ENCODE peak calls at places on chromosomes 11 and 22, in nine cellular contexts. One of them, this sample, is unnamed.

GRCh38 chr22:24420072-24420976 is 7.1 kb upstream of the ADORA2A start:
- DNase-seq in NT2/D1: no peak
- DNase-seq in left ventricle myocardium inferior: no peak
- DNase-seq in HAP-1: no peak
- DNase-seq in SK-N-SH: peak
- DNase-seq in cardiac fibroblast: no peak
- DNase-seq in ovary: peak
- DNase-seq in A673: no peak
- DNase-seq in cardiac muscle cell: no peak
- DNase-seq in this sample: no peak

GRCh38 chr22:49951986-49952896 is 8.3 kb upstream of the PIM3 start:
- DNase-seq in NT2/D1: no peak
- DNase-seq in left ventricle myocardium inferior: no peak
- DNase-seq in HAP-1: no peak
- DNase-seq in SK-N-SH: no peak
- DNase-seq in cardiac fibroblast: peak
- DNase-seq in ovary: no peak
- DNase-seq in A673: no peak
- DNase-seq in cardiac muscle cell: peak
- DNase-seq in this sample: no peak

GRCh38 chr11:58965246-58965985 is 26.1 kb downstream of the GLYATL1 start:
- DNase-seq in NT2/D1: no peak
- DNase-seq in left ventricle myocardium inferior: no peak
- DNase-seq in HAP-1: no peak
- DNase-seq in SK-N-SH: no peak
- DNase-seq in cardiac fibroblast: no peak
- DNase-seq in ovary: no peak
- DNase-seq in A673: no peak
- DNase-seq in cardiac muscle cell: no peak
- DNase-seq in this sample: no peak

GRCh38 chr11:34583818-34584217 is 37.1 kb upstream of the EHF start:
- DNase-seq in NT2/D1: no peak
- DNase-seq in left ventricle myocardium inferior: no peak
- DNase-seq in HAP-1: no peak
- DNase-seq in SK-N-SH: no peak
- DNase-seq in cardiac fibroblast: no peak
- DNase-seq in ovary: no peak
- DNase-seq in A673: no peak
- DNase-seq in cardiac muscle cell: no peak
- DNase-seq in this sample: no peak

GRCh38 chr11:2390091-2390870 is 10.3 kb upstream of the TSSC4 start:
- DNase-seq in NT2/D1: no peak
- DNase-seq in left ventricle myocardium inferior: no peak
- DNase-seq in HAP-1: no peak
- DNase-seq in SK-N-SH: no peak
- DNase-seq in cardiac fibroblast: no peak
- DNase-seq in ovary: no peak
- DNase-seq in A673: no peak
- DNase-seq in cardiac muscle cell: no peak
- DNase-seq in this sample: no peak

GRCh38 chr22:20581503-20582170 is 74.2 kb downstream of the MED15 start:
- DNase-seq in NT2/D1: no peak
- DNase-seq in left ventricle myocardium inferior: peak
- DNase-seq in HAP-1: no peak
- DNase-seq in SK-N-SH: no peak
- DNase-seq in cardiac fibroblast: no peak
- DNase-seq in ovary: no peak
- DNase-seq in A673: peak
- DNase-seq in cardiac muscle cell: no peak
- DNase-seq in this sample: no peak

GRCh38 chr11:88604255-88604654 is 266.7 kb upstream of the CTSC start:
- DNase-seq in NT2/D1: no peak
- DNase-seq in left ventricle myocardium inferior: no peak
- DNase-seq in HAP-1: no peak
- DNase-seq in SK-N-SH: no peak
- DNase-seq in cardiac fibroblast: peak
- DNase-seq in ovary: no peak
- DNase-seq in A673: no peak
- DNase-seq in cardiac muscle cell: peak
- DNase-seq in this sample: no peak

GRCh38 chr11:113528982-113529381 is 53.8 kb upstream of the DRD2 start:
- DNase-seq in NT2/D1: no peak
- DNase-seq in left ventricle myocardium inferior: no peak
- DNase-seq in HAP-1: no peak
- DNase-seq in SK-N-SH: no peak
- DNase-seq in cardiac fibroblast: peak
- DNase-seq in ovary: no peak
- DNase-seq in A673: no peak
- DNase-seq in cardiac muscle cell: peak
- DNase-seq in this sample: no peak

GRCh38 chr11:78689558-78690153 is 115.0 kb upstream of the NARS2 start:
- DNase-seq in NT2/D1: no peak
- DNase-seq in left ventricle myocardium inferior: no peak
- DNase-seq in HAP-1: no peak
- DNase-seq in SK-N-SH: no peak
- DNase-seq in cardiac fibroblast: no peak
- DNase-seq in ovary: no peak
- DNase-seq in A673: no peak
- DNase-seq in cardiac muscle cell: no peak
- DNase-seq in this sample: no peak

GRCh38 chr22:46538816-46539163 is 1.4 kb upstream of the CELSR1 start:
- DNase-seq in NT2/D1: no peak
- DNase-seq in left ventricle myocardium inferior: peak
- DNase-seq in HAP-1: no peak
- DNase-seq in SK-N-SH: no peak
- DNase-seq in cardiac fibroblast: peak
- DNase-seq in ovary: no peak
- DNase-seq in A673: peak
- DNase-seq in cardiac muscle cell: peak
- DNase-seq in this sample: no peak

GRCh38 chr11:68508425-68508824 is 47.9 kb downstream of the PPP6R3 start:
- DNase-seq in NT2/D1: no peak
- DNase-seq in left ventricle myocardium inferior: no peak
- DNase-seq in HAP-1: no peak
- DNase-seq in SK-N-SH: no peak
- DNase-seq in cardiac fibroblast: no peak
- DNase-seq in ovary: no peak
- DNase-seq in A673: no peak
- DNase-seq in cardiac muscle cell: no peak
- DNase-seq in this sample: no peak

GRCh38 chr11:87437133-87437843 is 399.6 kb downstream of the TMEM135 start:
- DNase-seq in NT2/D1: no peak
- DNase-seq in left ventricle myocardium inferior: no peak
- DNase-seq in HAP-1: no peak
- DNase-seq in SK-N-SH: no peak
- DNase-seq in cardiac fibroblast: no peak
- DNase-seq in ovary: no peak
- DNase-seq in A673: no peak
- DNase-seq in cardiac muscle cell: no peak
- DNase-seq in this sample: no peak

GRCh38 chr11:11882539-11882938 is 40.8 kb downstream of the USP47 start:
- DNase-seq in NT2/D1: no peak
- DNase-seq in left ventricle myocardium inferior: no peak
- DNase-seq in HAP-1: no peak
- DNase-seq in SK-N-SH: no peak
- DNase-seq in cardiac fibroblast: no peak
- DNase-seq in ovary: no peak
- DNase-seq in A673: no peak
- DNase-seq in cardiac muscle cell: no peak
- DNase-seq in this sample: no peak

GRCh38 chr11:71499125-71499524 is 27.9 kb upstream of the KRTAP5-7 start:
- DNase-seq in NT2/D1: no peak
- DNase-seq in left ventricle myocardium inferior: no peak
- DNase-seq in HAP-1: no peak
- DNase-seq in SK-N-SH: peak
- DNase-seq in cardiac fibroblast: no peak
- DNase-seq in ovary: no peak
- DNase-seq in A673: peak
- DNase-seq in cardiac muscle cell: no peak
- DNase-seq in this sample: no peak

GRCh38 chr22:47798229-47798628 is 1035.8 kb downstream of the TBC1D22A start:
- DNase-seq in NT2/D1: no peak
- DNase-seq in left ventricle myocardium inferior: no peak
- DNase-seq in HAP-1: no peak
- DNase-seq in SK-N-SH: no peak
- DNase-seq in cardiac fibroblast: no peak
- DNase-seq in ovary: no peak
- DNase-seq in A673: no peak
- DNase-seq in cardiac muscle cell: no peak
- DNase-seq in this sample: no peak

GRCh38 chr22:25048659-25049657 is 96.4 kb downstream of the KIAA1671 start:
- DNase-seq in NT2/D1: peak
- DNase-seq in left ventricle myocardium inferior: peak
- DNase-seq in HAP-1: peak
- DNase-seq in SK-N-SH: peak
- DNase-seq in cardiac fibroblast: peak
- DNase-seq in ovary: peak
- DNase-seq in A673: peak
- DNase-seq in cardiac muscle cell: peak
- DNase-seq in this sample: peak

GRCh38 chr11:74949748-74950127 is 672 bp downstream of the SPCS2 start:
- DNase-seq in NT2/D1: no peak
- DNase-seq in left ventricle myocardium inferior: no peak
- DNase-seq in HAP-1: peak
- DNase-seq in SK-N-SH: peak
- DNase-seq in cardiac fibroblast: peak
- DNase-seq in ovary: no peak
- DNase-seq in A673: no peak
- DNase-seq in cardiac muscle cell: no peak
- DNase-seq in this sample: peak

GRCh38 chr11:117859061-117859460 is 17.4 kb downstream of the FXYD6 start:
- DNase-seq in NT2/D1: no peak
- DNase-seq in left ventricle myocardium inferior: no peak
- DNase-seq in HAP-1: peak
- DNase-seq in SK-N-SH: no peak
- DNase-seq in cardiac fibroblast: no peak
- DNase-seq in ovary: peak
- DNase-seq in A673: no peak
- DNase-seq in cardiac muscle cell: no peak
- DNase-seq in this sample: no peak

GRCh38 chr11:69105431-69106123 is 50.2 kb upstream of the SMIM38 start:
- DNase-seq in NT2/D1: no peak
- DNase-seq in left ventricle myocardium inferior: no peak
- DNase-seq in HAP-1: no peak
- DNase-seq in SK-N-SH: peak
- DNase-seq in cardiac fibroblast: no peak
- DNase-seq in ovary: no peak
- DNase-seq in A673: no peak
- DNase-seq in cardiac muscle cell: no peak
- DNase-seq in this sample: no peak

DNA sequence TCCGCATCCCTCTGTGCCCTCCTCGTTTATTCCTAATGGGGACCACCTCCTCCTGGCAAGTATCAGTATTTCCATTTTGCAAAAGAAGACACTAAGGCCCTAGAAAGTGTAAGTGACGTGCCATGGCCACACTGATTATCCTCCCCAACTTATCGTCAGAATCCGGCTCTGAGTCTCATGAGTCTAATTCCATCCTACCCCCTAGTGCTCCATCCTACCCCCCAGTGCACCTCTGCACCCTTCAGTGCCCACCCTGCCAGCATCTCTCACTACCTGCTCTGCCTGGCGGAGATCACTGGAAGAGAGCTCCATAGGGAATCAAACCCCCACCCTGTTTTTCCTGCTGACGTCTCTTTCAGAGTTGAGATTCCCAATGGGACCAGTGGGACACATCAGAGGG is 31.8 kb downstream of the PRDM11 start:
- DNase-seq in NT2/D1: no peak
- DNase-seq in left ventricle myocardium inferior: no peak
- DNase-seq in HAP-1: no peak
- DNase-seq in SK-N-SH: no peak
- DNase-seq in cardiac fibroblast: no peak
- DNase-seq in ovary: no peak
- DNase-seq in A673: no peak
- DNase-seq in cardiac muscle cell: no peak
- DNase-seq in this sample: no peak
- H3K4me3 ChIP-seq in NT2/D1: no peak
- H3K4me3 ChIP-seq in left ventricle myocardium inferior: no peak
- H3K4me3 ChIP-seq in HAP-1: no peak
- H3K4me3 ChIP-seq in SK-N-SH: no peak
- H3K4me3 ChIP-seq in cardiac fibroblast: no peak
- H3K4me3 ChIP-seq in ovary: no peak
- H3K4me3 ChIP-seq in A673: no peak
- H3K4me3 ChIP-seq in cardiac muscle cell: no peak
- H3K4me3 ChIP-seq in this sample: no peak

GRCh38 chr11:65571420-65571819 is 918 bp upstream of the FAM89B start:
- DNase-seq in NT2/D1: no peak
- DNase-seq in left ventricle myocardium inferior: no peak
- DNase-seq in HAP-1: no peak
- DNase-seq in SK-N-SH: no peak
- DNase-seq in cardiac fibroblast: no peak
- DNase-seq in ovary: no peak
- DNase-seq in A673: no peak
- DNase-seq in cardiac muscle cell: no peak
- DNase-seq in this sample: no peak
- H3K4me3 ChIP-seq in NT2/D1: peak
- H3K4me3 ChIP-seq in left ventricle myocardium inferior: peak
- H3K4me3 ChIP-seq in HAP-1: peak
- H3K4me3 ChIP-seq in SK-N-SH: peak
- H3K4me3 ChIP-seq in cardiac fibroblast: peak
- H3K4me3 ChIP-seq in ovary: peak
- H3K4me3 ChIP-seq in A673: peak
- H3K4me3 ChIP-seq in cardiac muscle cell: peak
- H3K4me3 ChIP-seq in this sample: peak

GRCh38 chr11:124069429-124070401 is 28.6 kb upstream of the OR10G7 start:
- DNase-seq in NT2/D1: no peak
- DNase-seq in left ventricle myocardium inferior: no peak
- DNase-seq in HAP-1: peak
- DNase-seq in SK-N-SH: peak
- DNase-seq in cardiac fibroblast: peak
- DNase-seq in ovary: no peak
- DNase-seq in A673: peak
- DNase-seq in cardiac muscle cell: peak
- DNase-seq in this sample: no peak
- H3K4me3 ChIP-seq in NT2/D1: no peak
- H3K4me3 ChIP-seq in left ventricle myocardium inferior: peak
- H3K4me3 ChIP-seq in HAP-1: no peak
- H3K4me3 ChIP-seq in SK-N-SH: peak
- H3K4me3 ChIP-seq in cardiac fibroblast: peak
- H3K4me3 ChIP-seq in ovary: no peak
- H3K4me3 ChIP-seq in A673: peak
- H3K4me3 ChIP-seq in cardiac muscle cell: no peak
- H3K4me3 ChIP-seq in this sample: no peak

DNA sequence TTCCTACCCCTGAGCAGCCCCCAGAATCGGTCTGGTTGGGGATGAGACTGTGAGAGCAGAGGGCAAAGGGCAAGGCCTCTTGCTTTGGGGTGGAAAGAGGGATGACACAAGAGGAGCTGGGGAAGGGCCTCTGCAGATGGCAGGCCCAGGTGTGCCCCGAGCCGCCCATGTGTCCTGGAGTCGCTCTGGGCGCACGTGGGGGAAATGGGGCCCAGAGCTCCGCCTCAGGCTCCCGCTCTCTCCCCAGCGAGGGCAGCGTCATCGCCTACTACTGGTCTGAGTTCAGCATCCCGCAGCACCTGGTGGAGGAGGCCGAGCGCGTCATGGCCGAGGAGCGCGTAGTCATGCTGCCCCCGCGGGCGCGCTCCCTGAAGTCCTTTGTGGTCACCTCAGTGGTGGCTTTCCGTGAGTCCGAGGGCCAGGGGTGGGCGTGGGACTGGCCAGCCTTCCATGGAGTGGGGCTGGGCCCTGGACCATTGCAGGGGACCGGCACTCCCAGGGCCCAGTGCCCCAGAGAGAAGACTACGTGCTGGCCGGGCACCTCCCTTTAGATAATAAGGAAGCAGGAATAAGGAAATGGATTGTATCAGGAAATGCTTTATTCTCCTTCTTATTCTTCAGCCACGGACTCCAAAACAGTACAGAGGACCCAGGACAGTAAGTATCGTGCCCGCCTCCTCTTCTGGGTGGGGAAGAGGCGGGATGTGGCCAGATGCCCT is 30.1 kb downstream of the ST14 start:
- DNase-seq in NT2/D1: no peak
- DNase-seq in left ventricle myocardium inferior: no peak
- DNase-seq in HAP-1: no peak
- DNase-seq in SK-N-SH: no peak
- DNase-seq in cardiac fibroblast: no peak
- DNase-seq in ovary: no peak
- DNase-seq in A673: no peak
- DNase-seq in cardiac muscle cell: no peak
- DNase-seq in this sample: no peak
- H3K4me3 ChIP-seq in NT2/D1: no peak
- H3K4me3 ChIP-seq in left ventricle myocardium inferior: no peak
- H3K4me3 ChIP-seq in HAP-1: no peak
- H3K4me3 ChIP-seq in SK-N-SH: no peak
- H3K4me3 ChIP-seq in cardiac fibroblast: no peak
- H3K4me3 ChIP-seq in ovary: no peak
- H3K4me3 ChIP-seq in A673: no peak
- H3K4me3 ChIP-seq in cardiac muscle cell: no peak
- H3K4me3 ChIP-seq in this sample: no peak